ENCODE peak calls at places on chromosomes 1 and 21, in four cellular contexts. B is mammary epithelial cell, P is HAP-1, S is tibial artery. G is an unnamed sample. For H3K9me3 and H3K4me1, the result is how much of the 10 kb centered on the place peaks cover.

GRCh38 chr1:114214016-114214415 is 60.3 kb upstream of the SYT6 start:
- DNase-seq in B (no peak), P (no peak), S (no peak), G (no peak)

GRCh38 chr1:209104646-209105045 is 478.9 kb upstream of the CAMK1G start:
- DNase-seq in B (no peak), P (no peak), S (no peak), G (no peak)

GRCh38 chr21:43300496-43301423 is 126.2 kb downstream of the SIK1 start:
- DNase-seq in B (peak), P (no peak), S (peak), G (no peak)

GRCh38 chr1:21337459-21337930 is 47.2 kb upstream of the ECE1 start:
- DNase-seq in B (no peak), P (no peak), S (no peak), G (no peak)

GRCh38 chr1:111234258-111234657 is 6.7 kb downstream of the CHI3L2 start:
- DNase-seq in B (peak), P (no peak), S (no peak), G (no peak)

GRCh38 chr1:152774875-152775274 is at the start of gene LCE1F:
- DNase-seq in B (peak), P (no peak), S (no peak), G (no peak)

GRCh38 chr1:201119826-201120225 is 7.2 kb downstream of the ASCL5 start:
- DNase-seq in B (no peak), P (no peak), S (no peak), G (no peak)

GRCh38 chr1:241610056-241610815 is 29.9 kb downstream of the CHML start:
- DNase-seq in B (no peak), P (no peak), S (no peak), G (peak)

GRCh38 chr21:16195476-16195875 is 465.7 kb downstream of the USP25 start:
- DNase-seq in B (peak), P (no peak), S (no peak), G (no peak)

GRCh38 chr1:17957588-17958267 is 149.9 kb upstream of the IGSF21 start:
- DNase-seq in B (peak), P (no peak), S (no peak), G (no peak)

GRCh38 chr1:173206816-173207595 is at the start of gene TNFSF4:
- DNase-seq in B (no peak), P (no peak), S (no peak), G (no peak)

GRCh38 chr1:110057963-110058518 is 12.4 kb downstream of the ALX3 start:
- DNase-seq in B (no peak), P (peak), S (no peak), G (no peak)

GRCh38 chr1:112172294-112172882 is 182.9 kb upstream of the KCND3 start:
- DNase-seq in B (peak), P (peak), S (no peak), G (peak)

GRCh38 chr1:198725090-198725489 is 86.2 kb downstream of the PTPRC start:
- DNase-seq in B (no peak), P (no peak), S (no peak), G (no peak)

GRCh38 chr1:23558140-23558871 is 995 bp downstream of the ID3 start:
- DNase-seq in B (no peak), P (peak), S (peak), G (peak)

GRCh38 chr1:93081716-93082115 is 2.6 kb downstream of the MTF2 start:
- DNase-seq in B (peak), P (no peak), S (no peak), G (no peak)

GRCh38 chr1:201019321-201019977 is 4.1 kb downstream of the KIF21B start:
- DNase-seq in B (peak), P (no peak), S (no peak), G (no peak)

GRCh38 chr1:76901158-76901767 is 34.0 kb downstream of the ST6GALNAC5 start:
- DNase-seq in B (peak), P (peak), S (no peak), G (peak)

GRCh38 chr21:34881894-34882371 is 167.2 kb downstream of the RUNX1 start:
- DNase-seq in B (peak), P (no peak), S (no peak), G (no peak)

GRCh38 chr21:27498025-27498424 is 531.1 kb upstream of the ADAMTS5 start:
- DNase-seq in B (peak), P (no peak), S (no peak), G (no peak)

GRCh38 chr1:9717193-9718005 is 65.9 kb downstream of the PIK3CD start:
- DNase-seq in B (no peak), P (no peak), S (no peak), G (no peak)

GRCh38 chr1:8165595-8166360 is 139.7 kb upstream of the ERRFI1 start:
- DNase-seq in B (no peak), P (peak), S (no peak), G (no peak)

GRCh38 chr1:29055160-29055559 is 68.5 kb downstream of the TMEM200B start:
- DNase-seq in B (no peak), P (no peak), S (no peak), G (no peak)

GRCh38 chr21:26753822-26754221 is 91.4 kb downstream of the ADAMTS1 start:
- DNase-seq in B (no peak), P (peak), S (no peak), G (no peak)

GRCh38 chr1:41312991-41313645 is 48.1 kb upstream of the FOXO6 start:
- DNase-seq in B (no peak), P (no peak), S (no peak), G (no peak)

GRCh38 chr1:89815040-89815439 is 5.8 kb upstream of the LRRC8D start:
- DNase-seq in B (no peak), P (no peak), S (no peak), G (no peak)

GRCh38 chr1:15469836-15470495 is 5.9 kb upstream of the CELA2B start:
- DNase-seq in B (no peak), P (no peak), S (no peak), G (no peak)

GRCh38 chr1:157639800-157640199 is 41.9 kb upstream of the FCRL4 start:
- DNase-seq in B (no peak), P (no peak), S (no peak), G (no peak)

GRCh38 chr1:18256318-18257235 is 149.0 kb downstream of the IGSF21 start:
- DNase-seq in B (peak), P (peak), S (no peak), G (peak)

GRCh38 chr21:45612096-45613019 is 31.2 kb upstream of the PCBP3 start:
- DNase-seq in B (peak), P (no peak), S (peak), G (no peak)

GRCh38 chr1:26181586-26182371 is 4.5 kb downstream of the CNKSR1 start:
- DNase-seq in B (peak), P (no peak), S (no peak), G (no peak)

GRCh38 chr1:201511925-201512539 is 5.1 kb upstream of the CSRP1 start:
- DNase-seq in B (no peak), P (no peak), S (peak), G (no peak)

GRCh38 chr1:147781056-147781471 is 20.7 kb upstream of the GJA5 start:
- DNase-seq in B (peak), P (no peak), S (no peak), G (no peak)

GRCh38 chr1:1187938-1188337 is 14.3 kb downstream of the TTLL10 start:
- DNase-seq in B (no peak), P (no peak), S (no peak), G (no peak)

GRCh38 chr1:4685466-4685865 is 31.1 kb downstream of the AJAP1 start:
- DNase-seq in B (no peak), P (no peak), S (no peak), G (no peak)

GRCh38 chr1:4682607-4683220 is 28.3 kb downstream of the AJAP1 start:
- DNase-seq in B (no peak), P (no peak), S (no peak), G (no peak)

GRCh38 chr1:4681026-4681425 is 26.6 kb downstream of the AJAP1 start:
- DNase-seq in B (no peak), P (no peak), S (no peak), G (no peak)

GRCh38 chr1:4684849-4685248 is 30.4 kb downstream of the AJAP1 start:
- DNase-seq in B (no peak), P (no peak), S (no peak), G (no peak)

DNA sequence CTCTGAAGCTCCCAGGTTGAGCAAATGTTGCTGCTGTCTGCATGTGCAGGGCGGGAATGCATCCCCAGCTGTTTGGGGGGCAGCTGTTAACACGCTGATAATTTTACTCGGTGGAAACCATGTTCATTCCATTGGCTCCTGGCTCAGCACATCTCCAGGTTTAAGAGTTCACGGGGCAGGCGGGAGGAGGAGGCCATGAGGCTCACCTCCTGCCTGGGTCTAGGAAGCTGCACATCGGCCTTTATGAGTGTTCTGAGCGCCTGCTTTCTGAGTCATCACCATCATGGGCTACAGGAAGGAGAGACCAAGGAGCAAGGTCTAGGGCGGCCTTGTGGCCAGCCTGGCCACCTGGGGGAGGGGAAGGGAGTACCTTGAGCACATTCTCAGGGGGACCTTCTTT is 29.7 kb downstream of the AJAP1 start:
- DNase-seq in B (no peak), P (no peak), S (no peak), G (no peak)
- H3K9me3 ChIP-seq in B (under half), P (under half), S (under half), G (under half)

GRCh38 chr1:239386453-239387303 is at the start of gene CHRM3:
- DNase-seq in B (peak), P (peak), S (peak), G (peak)
- H3K4me3 ChIP-seq in B (peak), P (peak), S (peak), G (peak)

GRCh38 chr1:64663654-64664053 is 81.2 kb upstream of the RAVER2 start:
- DNase-seq in B (no peak), P (peak), S (no peak), G (peak)
- H3K4me1 ChIP-seq in B (under half), P (under half), S (under half), G (under half)

DNA sequence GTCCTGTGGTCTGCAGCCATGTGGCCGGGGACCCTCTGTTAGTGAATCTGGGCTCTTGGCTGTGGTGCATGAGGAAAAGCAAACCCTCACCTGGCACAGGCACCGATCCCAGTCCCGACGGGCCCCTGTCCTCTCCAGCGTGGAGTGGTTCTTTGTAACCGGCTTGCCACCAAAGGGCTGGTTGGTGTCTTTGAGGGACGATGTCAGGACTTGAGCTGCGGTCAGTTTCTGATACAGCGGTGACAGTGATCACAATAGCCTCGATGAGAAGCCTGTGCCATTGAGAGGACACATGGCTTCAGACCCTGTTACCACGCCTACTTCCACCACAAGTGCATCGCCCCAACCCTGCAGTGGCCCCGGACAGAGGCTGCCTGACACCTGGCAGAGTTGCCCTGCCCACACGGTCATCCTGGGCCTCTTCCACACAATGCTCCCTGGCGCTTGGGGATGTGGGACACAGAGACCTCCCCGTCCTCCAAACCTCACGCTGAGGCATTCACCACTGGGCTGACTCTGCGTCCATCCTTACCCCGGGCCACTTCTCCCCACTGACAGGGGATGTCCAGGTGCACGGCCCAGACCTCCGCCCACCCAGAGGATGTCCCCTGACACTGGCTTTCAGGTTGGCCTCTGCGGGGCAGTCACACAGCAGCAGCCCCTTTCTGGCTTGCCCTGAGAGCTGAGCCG is 18.8 kb upstream of the ACTRT2 start:
- DNase-seq in B (no peak), P (no peak), S (peak), G (no peak)
- H3K9me3 ChIP-seq in B (under half), P (under half), S (under half), G (under half)

GRCh38 chr1:161117681-161118581 is at the start of the genes NIT1 and PFDN2:
- DNase-seq in B (peak), P (peak), S (peak), G (peak)

GRCh38 chr1:161121838-161122237 is 3.9 kb downstream of the NIT1 start:
- DNase-seq in B (no peak), P (no peak), S (no peak), G (no peak)

GRCh38 chr1:161119379-161120061 is 1.6 kb downstream of the NIT1 start:
- DNase-seq in B (peak), P (peak), S (no peak), G (peak)

GRCh38 chr1:161121042-161121441 is 3.1 kb downstream of the NIT1 start:
- DNase-seq in B (no peak), P (no peak), S (no peak), G (no peak)

GRCh38 chr1:161119017-161119378 is 1.1 kb downstream of the NIT1 start:
- DNase-seq in B (peak), P (peak), S (no peak), G (no peak)
- H3K4me3 ChIP-seq in B (peak), P (peak), S (peak), G (peak)

GRCh38 chr1:203306089-203306969 is 1.0 kb downstream of the BTG2 start:
- DNase-seq in B (peak), P (peak), S (peak), G (peak)
- H3K4me1 ChIP-seq in B (under half), P (under half), S (under half), G (under half)

DNA sequence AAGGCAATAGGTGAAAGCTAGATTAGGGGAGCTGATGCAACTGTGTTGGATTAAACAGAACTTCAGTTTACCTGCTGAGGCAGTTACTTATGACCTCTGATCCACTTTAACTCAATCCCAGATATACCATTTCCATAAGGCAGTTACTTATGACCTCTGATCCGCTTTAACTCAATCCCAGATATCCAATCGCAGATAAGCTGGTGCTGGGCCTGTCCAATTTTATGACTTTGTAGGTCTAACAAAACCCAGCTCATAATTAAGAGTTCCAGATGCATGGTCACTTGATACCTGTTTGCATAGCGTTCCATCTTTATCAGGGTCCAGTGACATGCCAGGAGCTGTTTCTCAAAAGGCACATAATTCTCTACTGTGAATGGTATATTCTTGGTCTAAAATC is 396.0 kb downstream of the AGBL4 start:
- DNase-seq in B (no peak), P (no peak), S (no peak), G (no peak)
- H3K9me3 ChIP-seq in B (under half), P (under half), S (under half), G (under half)

DNA sequence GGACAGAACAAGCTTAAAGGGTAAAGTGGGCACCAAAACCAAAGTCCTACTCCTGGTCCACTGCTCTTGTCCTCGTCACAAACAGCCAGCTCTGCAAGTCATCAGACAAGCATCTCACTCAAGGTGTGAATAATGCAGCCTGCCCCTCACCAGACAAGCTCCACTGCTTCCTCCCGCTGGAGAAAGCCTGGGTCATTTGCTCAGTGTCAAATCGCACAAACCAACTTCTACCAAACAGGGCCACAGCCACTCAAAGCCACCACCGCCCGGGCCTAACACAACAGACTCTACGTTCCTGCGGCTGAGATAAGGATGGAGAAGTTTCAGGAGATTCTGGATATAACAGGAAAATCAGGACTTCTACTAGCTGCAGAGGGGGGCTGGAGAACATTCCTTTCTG is 3.3 kb downstream of the SSBP3 start:
- DNase-seq in B (peak), P (no peak), S (no peak), G (no peak)
- H3K4me3 ChIP-seq in B (no peak), P (no peak), S (peak), G (no peak)

GRCh38 chr1:223717695-223718363 is 5.5 kb downstream of the CAPN2 start:
- DNase-seq in B (no peak), P (no peak), S (no peak), G (no peak)

GRCh38 chr1:223717123-223717522 is 4.8 kb downstream of the CAPN2 start:
- DNase-seq in B (no peak), P (no peak), S (no peak), G (no peak)

GRCh38 chr1:223715710-223716103 is 3.4 kb downstream of the CAPN2 start:
- DNase-seq in B (no peak), P (no peak), S (no peak), G (no peak)

GRCh38 chr1:223714849-223715709 is 2.7 kb downstream of the CAPN2 start:
- DNase-seq in B (peak), P (peak), S (no peak), G (peak)

DNA sequence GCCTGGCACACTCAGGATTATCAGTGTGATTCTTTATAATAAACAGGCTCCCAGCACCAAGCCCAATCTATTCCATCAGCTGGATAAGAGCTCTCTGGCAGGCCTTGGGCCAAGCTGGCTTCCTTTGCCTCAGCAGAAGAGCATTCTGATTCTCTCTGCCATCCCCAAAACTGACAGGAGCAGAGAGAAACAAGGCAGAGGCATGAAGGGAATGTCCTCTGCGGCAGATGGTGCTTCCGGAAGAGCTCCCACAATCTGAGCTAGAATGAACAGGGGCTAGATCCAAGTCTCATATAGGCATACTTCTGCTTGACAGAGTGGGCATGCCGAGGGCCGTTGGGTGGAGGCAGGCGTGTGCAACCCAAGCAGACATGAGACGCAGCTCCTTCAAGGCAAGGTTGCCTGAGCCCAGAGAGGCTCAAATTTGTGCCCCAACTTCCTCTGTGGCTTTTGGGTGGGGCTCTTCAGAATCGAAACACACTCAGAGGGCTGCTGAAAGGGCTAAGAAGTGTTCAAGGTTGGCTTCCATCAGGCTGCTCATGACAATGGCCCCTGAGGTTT is 4.0 kb downstream of the CAPN2 start:
- DNase-seq in B (no peak), P (no peak), S (no peak), G (no peak)
- H3K4me1 ChIP-seq in B (half or more), P (under half), S (under half), G (half or more)